ENCODE peak calls at places on chromosomes 13 and 19, in four cellular contexts. One of them, this sample, is unnamed.

GRCh38 chr19:33434886-33435705 is 61.6 kb downstream of the CEBPG start:
- DNase-seq in EL: peak; percentile 38
- DNase-seq in HFFc6: no peak
- DNase-seq in T follicular helper cell: no peak
- DNase-seq in this sample: peak; percentile 73

GRCh38 chr19:54133312-54133956 is 4.1 kb upstream of the CNOT3 start:
- DNase-seq in EL: peak; percentile 34
- DNase-seq in HFFc6: no peak
- DNase-seq in T follicular helper cell: no peak
- DNase-seq in this sample: no peak

GRCh38 chr19:2977001-2977685 is at the start of gene TLE6:
- DNase-seq in EL: peak; percentile 92
- DNase-seq in HFFc6: peak; percentile 89
- DNase-seq in T follicular helper cell: peak; percentile 90
- DNase-seq in this sample: peak; percentile 96

GRCh38 chr19:58021541-58022282 is 12.1 kb upstream of the ZSCAN1 start:
- DNase-seq in EL: peak; percentile 45
- DNase-seq in HFFc6: no peak
- DNase-seq in T follicular helper cell: peak; percentile 15
- DNase-seq in this sample: peak; percentile 55

GRCh38 chr19:48458016-48458415 is 2.6 kb downstream of the KCNJ14 start:
- DNase-seq in EL: no peak
- DNase-seq in HFFc6: no peak
- DNase-seq in T follicular helper cell: no peak
- DNase-seq in this sample: no peak

GRCh38 chr13:100197591-100198365 is 108.9 kb downstream of the PCCA start:
- DNase-seq in EL: no peak
- DNase-seq in HFFc6: no peak
- DNase-seq in T follicular helper cell: no peak
- DNase-seq in this sample: no peak

GRCh38 chr13:95319551-95320274 is 18.5 kb upstream of the ABCC4 start:
- DNase-seq in EL: no peak
- DNase-seq in HFFc6: no peak
- DNase-seq in T follicular helper cell: no peak
- DNase-seq in this sample: no peak

GRCh38 chr13:76775031-76775740 is 111.0 kb downstream of the KCTD12 start:
- DNase-seq in EL: no peak
- DNase-seq in HFFc6: no peak
- DNase-seq in T follicular helper cell: no peak
- DNase-seq in this sample: no peak

GRCh38 chr13:90950134-90950533 is 397.4 kb upstream of the MIR17HG start:
- DNase-seq in EL: no peak
- DNase-seq in HFFc6: no peak
- DNase-seq in T follicular helper cell: no peak
- DNase-seq in this sample: no peak

GRCh38 chr13:35891973-35892441 is 239.2 kb downstream of the DCLK1 start:
- DNase-seq in EL: peak; percentile 31
- DNase-seq in HFFc6: no peak
- DNase-seq in T follicular helper cell: no peak
- DNase-seq in this sample: no peak

GRCh38 chr19:6674868-6675305 is 4.9 kb upstream of the TNFSF14 start:
- DNase-seq in EL: peak; percentile 79
- DNase-seq in HFFc6: peak; percentile 47
- DNase-seq in T follicular helper cell: peak; percentile 68
- DNase-seq in this sample: peak; percentile 42

GRCh38 chr13:44853641-44854040 is 135.6 kb downstream of the NUFIP1 start:
- DNase-seq in EL: no peak
- DNase-seq in HFFc6: no peak
- DNase-seq in T follicular helper cell: no peak
- DNase-seq in this sample: no peak

GRCh38 chr19:50003810-50004419 is 21.3 kb downstream of the VRK3 start:
- DNase-seq in EL: peak; percentile 97
- DNase-seq in HFFc6: peak; percentile 96
- DNase-seq in T follicular helper cell: no peak
- DNase-seq in this sample: no peak

GRCh38 chr19:50861025-50861424 is 6.3 kb downstream of the KLK3 start:
- DNase-seq in EL: no peak
- DNase-seq in HFFc6: no peak
- DNase-seq in T follicular helper cell: no peak
- DNase-seq in this sample: no peak

GRCh38 chr13:112880976-112881540 is 88.0 kb upstream of the MCF2L start:
- DNase-seq in EL: no peak
- DNase-seq in HFFc6: no peak
- DNase-seq in T follicular helper cell: no peak
- DNase-seq in this sample: peak; percentile 87

GRCh38 chr13:87769445-87769844 is 98.3 kb downstream of the SLITRK5 start:
- DNase-seq in EL: no peak
- DNase-seq in HFFc6: no peak
- DNase-seq in T follicular helper cell: no peak
- DNase-seq in this sample: no peak

GRCh38 chr13:75194717-75195116 is 287.3 kb downstream of the TBC1D4 start:
- DNase-seq in EL: no peak
- DNase-seq in HFFc6: no peak
- DNase-seq in T follicular helper cell: no peak
- DNase-seq in this sample: no peak

GRCh38 chr13:99606322-99607089 is 105.2 kb downstream of the TM9SF2 start:
- DNase-seq in EL: peak; percentile 79
- DNase-seq in HFFc6: peak; percentile 71
- DNase-seq in T follicular helper cell: peak; percentile 85
- DNase-seq in this sample: peak; percentile 95

GRCh38 chr13:40149611-40150283 is 494.3 kb downstream of the COG6 start:
- DNase-seq in EL: peak; percentile 74
- DNase-seq in HFFc6: peak; percentile 57
- DNase-seq in T follicular helper cell: no peak
- DNase-seq in this sample: no peak

GRCh38 chr13:42544246-42544915 is 29.6 kb upstream of the TNFSF11 start:
- DNase-seq in EL: no peak
- DNase-seq in HFFc6: no peak
- DNase-seq in T follicular helper cell: no peak
- DNase-seq in this sample: no peak

GRCh38 chr13:106008540-106008939 is 526.9 kb downstream of the EFNB2 start:
- DNase-seq in EL: no peak
- DNase-seq in HFFc6: no peak
- DNase-seq in T follicular helper cell: no peak
- DNase-seq in this sample: no peak

GRCh38 chr13:98471895-98472294 is 105.0 kb downstream of the STK24 start:
- DNase-seq in EL: no peak
- DNase-seq in HFFc6: no peak
- DNase-seq in T follicular helper cell: no peak
- DNase-seq in this sample: no peak

GRCh38 chr13:113534236-113534860 is 43.8 kb upstream of the DCUN1D2 start:
- DNase-seq in EL: no peak
- DNase-seq in HFFc6: no peak
- DNase-seq in T follicular helper cell: no peak
- DNase-seq in this sample: no peak

GRCh38 chr13:112772539-112772909 is 82.7 kb downstream of the ATP11A start:
- DNase-seq in EL: no peak
- DNase-seq in HFFc6: no peak
- DNase-seq in T follicular helper cell: no peak
- DNase-seq in this sample: no peak

GRCh38 chr19:51726049-51726448 is 2.3 kb upstream of the HAS1 start:
- DNase-seq in EL: peak; percentile 62
- DNase-seq in HFFc6: peak; percentile 36
- DNase-seq in T follicular helper cell: no peak
- DNase-seq in this sample: no peak

GRCh38 chr19:6761053-6761676 is 6.1 kb downstream of the SH2D3A start:
- DNase-seq in EL: no peak
- DNase-seq in HFFc6: no peak
- DNase-seq in T follicular helper cell: no peak
- DNase-seq in this sample: no peak

GRCh38 chr19:55704494-55705245 is 29.6 kb downstream of the EPN1 start:
- DNase-seq in EL: no peak
- DNase-seq in HFFc6: no peak
- DNase-seq in T follicular helper cell: no peak
- DNase-seq in this sample: no peak